ENCODE peak calls at places on chromosomes 4 and X, in six cellular contexts. Z, H, C, P, W and X are unnamed samples.

GRCh38 chr4:158172558-158173258 is at the start of gene GASK1B:
- DNase-seq in W (no peak), P (peak), H (peak), C (no peak), Z (peak), X (peak)

GRCh38 chr4:128858875-128859696 is 49.6 kb downstream of the JADE1 start:
- DNase-seq in H (no peak), P (no peak), W (no peak), Z (no peak), C (no peak), X (no peak)

GRCh38 chrX:24025741-24026402 is 1.1 kb downstream of the KLHL15 start:
- DNase-seq in P (peak), C (no peak), H (no peak), Z (peak), W (no peak), X (peak)

GRCh38 chr4:63693321-63693720 is 715.9 kb downstream of the TECRL start:
- DNase-seq in H (no peak), C (no peak), P (no peak), W (no peak), Z (peak), X (no peak)

GRCh38 chr4:161937596-161937995 is 226.2 kb downstream of the FSTL5 start:
- DNase-seq in H (no peak), W (no peak), P (no peak), Z (peak), C (no peak), X (no peak)

GRCh38 chrX:16138108-16138427 is 14.7 kb downstream of the GRPR start:
- DNase-seq in Z (no peak), W (no peak), H (peak), P (no peak), C (no peak), X (no peak)

GRCh38 chrX:10173331-10173900 is 16.6 kb downstream of the CLCN4 start:
- DNase-seq in H (peak), Z (no peak), P (no peak), W (no peak), C (peak), X (peak)

GRCh38 chr4:119314356-119314755 is 7.6 kb downstream of the FABP2 start:
- DNase-seq in H (peak), Z (peak), P (no peak), W (no peak), C (no peak), X (no peak)

GRCh38 chrX:41137589-41137988 is 52.3 kb downstream of the USP9X start:
- DNase-seq in H (no peak), Z (peak), P (no peak), W (no peak), C (no peak), X (no peak)

GRCh38 chrX:22135171-22135711 is 103.1 kb downstream of the PHEX start:
- DNase-seq in C (no peak), P (peak), Z (peak), H (no peak), W (no peak), X (no peak)

GRCh38 chrX:38107028-38107427 is 100.7 kb downstream of the SYTL5 start:
- DNase-seq in H (no peak), Z (no peak), C (no peak), P (no peak), W (no peak), X (peak)

GRCh38 chr4:187840814-187841213 is 154.8 kb upstream of the ZFP42 start:
- DNase-seq in Z (peak), C (no peak), H (no peak), W (no peak), P (no peak), X (no peak)

GRCh38 chr4:13860126-13860525 is 232.6 kb upstream of the BOD1L1 start:
- DNase-seq in Z (peak), W (no peak), P (no peak), C (no peak), H (peak), X (no peak)

GRCh38 chrX:104750146-104750699 is 184.2 kb downstream of the IL1RAPL2 start:
- DNase-seq in P (no peak), C (no peak), Z (peak), H (no peak), W (no peak), X (no peak)

GRCh38 chr4:72305620-72306019 is 263.4 kb downstream of the ADAMTS3 start:
- DNase-seq in H (no peak), C (no peak), P (no peak), W (no peak), Z (no peak), X (no peak)

GRCh38 chrX:3815896-3816664 is 102.6 kb upstream of the PRKX start:
- DNase-seq in Z (peak), P (peak), H (peak), C (peak), W (peak), X (peak)

GRCh38 chr4:13543648-13544555 is at the start of gene NKX3-2:
- DNase-seq in C (no peak), P (no peak), W (no peak), H (peak), Z (peak), X (no peak)

GRCh38 chr4:107247738-107248137 is 211.6 kb upstream of the DKK2 start:
- DNase-seq in Z (no peak), H (no peak), W (no peak), P (no peak), C (no peak), X (no peak)

GRCh38 chrX:45351478-45351877 is 150.8 kb upstream of the DIPK2B start:
- DNase-seq in W (no peak), C (no peak), H (no peak), Z (peak), P (no peak), X (no peak)

GRCh38 chr4:38046735-38047487 is 86.7 kb downstream of the PTTG2 start:
- DNase-seq in P (no peak), H (peak), C (no peak), Z (no peak), W (no peak), X (no peak)

GRCh38 chr4:115851918-115852766 is 738.7 kb upstream of the NDST4 start:
- DNase-seq in C (peak), H (peak), P (no peak), W (no peak), Z (peak), X (peak)

GRCh38 chr4:17898553-17898952 is 87.8 kb downstream of the NCAPG start:
- DNase-seq in H (no peak), C (no peak), W (no peak), P (no peak), Z (no peak), X (no peak)

GRCh38 chr4:140018931-140019618 is 134.9 kb downstream of the MAML3 start:
- DNase-seq in W (no peak), H (no peak), P (peak), C (no peak), Z (peak), X (no peak)

GRCh38 chr4:145061325-145061920 is 36.6 kb downstream of the ANAPC10 start:
- DNase-seq in C (no peak), H (peak), P (no peak), W (no peak), Z (peak), X (no peak)

GRCh38 chrX:110015027-110015426 is 12.1 kb downstream of the TMEM164 start:
- DNase-seq in W (no peak), Z (no peak), P (no peak), H (no peak), C (no peak), X (no peak)

GRCh38 chrX:102958794-102959193 is 21.7 kb downstream of the RAB40AL start:
- DNase-seq in C (no peak), H (no peak), Z (peak), P (no peak), W (no peak), X (no peak)

GRCh38 chr4:78528327-78528726 is 23.2 kb upstream of the ANXA3 start:
- DNase-seq in Z (peak), W (no peak), H (no peak), C (no peak), P (no peak), X (no peak)

GRCh38 chr4:105434940-105435339 is 38.9 kb downstream of the PPA2 start:
- DNase-seq in H (no peak), Z (no peak), C (no peak), W (no peak), P (no peak), X (no peak)

GRCh38 chr4:92099851-92100250 is 203.9 kb upstream of the GRID2 start:
- DNase-seq in C (no peak), P (no peak), W (no peak), H (no peak), Z (no peak), X (no peak)

GRCh38 chr4:57410331-57411052 is 300.3 kb upstream of the IGFBP7 start:
- DNase-seq in P (no peak), W (no peak), H (peak), Z (no peak), C (no peak), X (no peak)

GRCh38 chr4:109434793-109435080 is 1.1 kb downstream of the SEC24B start:
- DNase-seq in Z (no peak), W (no peak), C (no peak), H (no peak), P (no peak), X (no peak)

GRCh38 chr4:99811850-99812249 is 4.8 kb upstream of the DAPP1 start:
- DNase-seq in W (no peak), H (peak), Z (peak), C (no peak), P (no peak), X (peak)

GRCh38 chrX:53241558-53241957 is 16.6 kb upstream of the KDM5C start:
- DNase-seq in C (no peak), Z (no peak), W (no peak), H (no peak), P (no peak), X (no peak)
- H3K27ac ChIP-seq in C (no peak), Z (no peak), W (no peak), H (no peak), P (no peak), X (no peak)

GRCh38 chr4:147511005-147511660 is 30.2 kb downstream of the EDNRA start:
- DNase-seq in H (no peak), P (no peak), C (no peak), W (no peak), Z (no peak), X (no peak)

GRCh38 chr4:147513051-147513450 is 32.2 kb downstream of the EDNRA start:
- DNase-seq in W (no peak), H (no peak), C (no peak), Z (no peak), P (no peak), X (no peak)

GRCh38 chr4:147516133-147516532 is 35.2 kb downstream of the EDNRA start:
- DNase-seq in C (no peak), H (no peak), P (no peak), W (no peak), Z (no peak), X (no peak)

GRCh38 chr4:147515220-147515936 is 34.5 kb downstream of the EDNRA start:
- DNase-seq in Z (peak), W (no peak), H (no peak), P (no peak), C (no peak), X (no peak)

GRCh38 chr4:147513952-147514351 is 33.1 kb downstream of the EDNRA start:
- DNase-seq in P (no peak), Z (no peak), H (no peak), W (no peak), C (no peak), X (no peak)
- TF ChIP-seq CTCF in P (peak), Z (peak), H (peak), W (no peak), C (no peak), X (no peak)

DNA sequence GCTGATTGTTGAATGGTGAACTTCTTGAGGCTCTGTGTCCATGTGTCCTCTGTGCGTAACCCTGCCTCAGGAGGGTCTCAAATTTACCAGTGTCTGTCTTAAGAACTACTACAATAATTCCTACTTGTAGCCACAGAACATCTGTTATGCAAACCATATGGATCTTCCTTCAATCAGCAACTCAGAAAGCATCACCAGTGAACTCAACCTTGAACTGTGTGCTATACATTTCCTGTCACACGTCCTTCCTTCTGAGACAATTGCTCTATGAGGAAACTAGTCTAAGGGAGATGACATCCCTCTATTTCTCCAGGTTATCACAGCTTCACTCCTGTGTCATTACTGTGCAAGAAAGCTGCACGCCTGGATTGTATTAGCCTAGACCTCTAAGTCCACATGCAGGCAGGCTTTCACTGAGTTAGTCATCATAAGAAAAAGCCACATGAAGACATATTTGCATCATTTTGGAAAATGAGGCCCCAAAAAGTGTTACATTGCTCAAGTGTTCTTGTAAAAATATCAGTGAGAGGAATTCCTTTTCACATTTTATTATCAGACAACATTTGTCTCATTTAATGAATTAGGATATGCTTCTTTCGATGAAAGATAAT is 157.8 kb downstream of the AFF2 start:
- DNase-seq in P (no peak), Z (no peak), C (no peak), H (no peak), W (no peak), X (no peak)
- H3K4me3 ChIP-seq in P (no peak), Z (no peak), C (no peak), H (no peak), W (no peak), X (no peak)

GRCh38 chr4:184150102-184150839 is 67.4 kb downstream of the ENPP6 start:
- DNase-seq in W (no peak), C (peak), H (no peak), P (no peak), Z (no peak), X (no peak)
- H3K27ac ChIP-seq in W (no peak), C (peak), H (no peak), P (no peak), Z (no peak), X (no peak)